ENCODE peak calls at places on chromosomes 13 and 19, in six cellular contexts. Q is stimulated activated CD4-positive, alpha-beta T cell treated with anti-CD3 and anti-CD28 coated beads, Interleukin-15, amount 100 ng/mL, for 1 hour; K is T follicular helper cell; M is activated naive CD4-positive, alpha-beta T cell treated with anti-CD3 and anti-CD28 coated beads for 36 hours; X is Right ventricle myocardium superior; J is left ventricle myocardium inferior. N is an unnamed sample.

GRCh38 chr13:98208606-98209005 is 31.5 kb upstream of the RNF113B start:
- DNase-seq in Q (no peak), K (no peak), M (no peak), X (no peak), J (no peak), N (no peak)

GRCh38 chr13:86554066-86554465 is 754.8 kb upstream of the SLITRK6 start:
- DNase-seq in Q (no peak), K (no peak), M (no peak), X (no peak), J (no peak), N (no peak)

GRCh38 chr13:101695870-101696516 is 243.5 kb downstream of the ITGBL1 start:
- DNase-seq in Q (no peak), K (no peak), M (no peak), X (peak), J (peak), N (peak)

GRCh38 chr19:44741841-44742352 is 6.6 kb upstream of the BCL3 start:
- DNase-seq in Q (no peak), K (no peak), M (peak), X (peak), J (peak), N (peak)

GRCh38 chr19:52669586-52669985 is 31.4 kb upstream of the ZNF83 start:
- DNase-seq in Q (no peak), K (no peak), M (no peak), X (no peak), J (no peak), N (no peak)

GRCh38 chr19:53908106-53908932 is 759 bp upstream of the CACNG7 start:
- DNase-seq in Q (peak), K (no peak), M (peak), X (peak), J (no peak), N (no peak)

GRCh38 chr19:43496960-43497359 is 7.6 kb downstream of the PHLDB3 start:
- DNase-seq in Q (no peak), K (no peak), M (no peak), X (no peak), J (no peak), N (no peak)

GRCh38 chr13:109344552-109345157 is 441.7 kb downstream of the IRS2 start:
- DNase-seq in Q (no peak), K (no peak), M (no peak), X (no peak), J (no peak), N (no peak)

GRCh38 chr19:7109678-7110289 is 40.3 kb downstream of the ZNF557 start:
- DNase-seq in Q (no peak), K (no peak), M (no peak), X (no peak), J (no peak), N (no peak)

GRCh38 chr19:33290082-33290815 is 12.1 kb downstream of the CEBPA start:
- DNase-seq in Q (no peak), K (no peak), M (no peak), X (peak), J (no peak), N (no peak)

GRCh38 chr19:41255171-41255570 is 9.0 kb upstream of the HNRNPUL1 start:
- DNase-seq in Q (no peak), K (no peak), M (no peak), X (no peak), J (no peak), N (no peak)